ENCODE peak calls at places on chromosomes 2 and 18, in seven cellular contexts. One of them, this sample, is unnamed. For H3K36me3, the result is how much of the 10 kb centered on the place peaks cover.

GRCh38 chr2:218852911-218853667 is 6.5 kb upstream of the WNT6 start:
- DNase-seq in IMR-90: peak
- DNase-seq in thyroid gland: peak
- DNase-seq in HCT116: peak
- DNase-seq in adrenal gland: peak
- DNase-seq in heart left ventricle: peak
- DNase-seq in ovary: peak
- DNase-seq in this sample: peak

GRCh38 chr18:32468147-32468845 is 2.4 kb downstream of the GAREM1 start:
- DNase-seq in IMR-90: no peak
- DNase-seq in thyroid gland: no peak
- DNase-seq in HCT116: no peak
- DNase-seq in adrenal gland: no peak
- DNase-seq in heart left ventricle: no peak
- DNase-seq in ovary: no peak
- DNase-seq in this sample: no peak

GRCh38 chr2:169221745-169222369 is 140.5 kb downstream of the LRP2 start:
- DNase-seq in IMR-90: no peak
- DNase-seq in thyroid gland: no peak
- DNase-seq in HCT116: peak
- DNase-seq in adrenal gland: no peak
- DNase-seq in heart left ventricle: no peak
- DNase-seq in ovary: no peak
- DNase-seq in this sample: no peak

GRCh38 chr2:190615555-190616200 is 33.2 kb upstream of the NAB1 start:
- DNase-seq in IMR-90: no peak
- DNase-seq in thyroid gland: no peak
- DNase-seq in HCT116: no peak
- DNase-seq in adrenal gland: no peak
- DNase-seq in heart left ventricle: no peak
- DNase-seq in ovary: no peak
- DNase-seq in this sample: no peak

GRCh38 chr2:233603520-233603919 is 13.9 kb upstream of the UGT1A8 start:
- DNase-seq in IMR-90: no peak
- DNase-seq in thyroid gland: no peak
- DNase-seq in HCT116: no peak
- DNase-seq in adrenal gland: no peak
- DNase-seq in heart left ventricle: no peak
- DNase-seq in ovary: no peak
- DNase-seq in this sample: no peak

GRCh38 chr2:138112536-138112935 is 148.3 kb downstream of the HNMT start:
- DNase-seq in IMR-90: no peak
- DNase-seq in thyroid gland: no peak
- DNase-seq in HCT116: no peak
- DNase-seq in adrenal gland: no peak
- DNase-seq in heart left ventricle: no peak
- DNase-seq in ovary: no peak
- DNase-seq in this sample: no peak

GRCh38 chr2:218357194-218358177 is 829 bp downstream of the CATIP start:
- DNase-seq in IMR-90: no peak
- DNase-seq in thyroid gland: peak
- DNase-seq in HCT116: no peak
- DNase-seq in adrenal gland: no peak
- DNase-seq in heart left ventricle: no peak
- DNase-seq in ovary: no peak
- DNase-seq in this sample: no peak

GRCh38 chr2:40164736-40165502 is 287.0 kb downstream of the SLC8A1 start:
- DNase-seq in IMR-90: no peak
- DNase-seq in thyroid gland: peak
- DNase-seq in HCT116: no peak
- DNase-seq in adrenal gland: peak
- DNase-seq in heart left ventricle: no peak
- DNase-seq in ovary: no peak
- DNase-seq in this sample: no peak

GRCh38 chr2:126990200-126990599 is 91.5 kb downstream of the TEX51 start:
- DNase-seq in IMR-90: no peak
- DNase-seq in thyroid gland: no peak
- DNase-seq in HCT116: no peak
- DNase-seq in adrenal gland: no peak
- DNase-seq in heart left ventricle: no peak
- DNase-seq in ovary: no peak
- DNase-seq in this sample: no peak

GRCh38 chr2:234555616-234556249 is 58.9 kb upstream of the ARL4C start:
- DNase-seq in IMR-90: peak
- DNase-seq in thyroid gland: no peak
- DNase-seq in HCT116: no peak
- DNase-seq in adrenal gland: no peak
- DNase-seq in heart left ventricle: no peak
- DNase-seq in ovary: no peak
- DNase-seq in this sample: peak

GRCh38 chr2:241123816-241124536 is 21.9 kb upstream of the MTERF4 start:
- DNase-seq in IMR-90: no peak
- DNase-seq in thyroid gland: no peak
- DNase-seq in HCT116: no peak
- DNase-seq in adrenal gland: no peak
- DNase-seq in heart left ventricle: no peak
- DNase-seq in ovary: no peak
- DNase-seq in this sample: no peak

GRCh38 chr2:73718421-73718820 is 18.7 kb downstream of the TPRKB start:
- DNase-seq in IMR-90: no peak
- DNase-seq in thyroid gland: no peak
- DNase-seq in HCT116: no peak
- DNase-seq in adrenal gland: no peak
- DNase-seq in heart left ventricle: no peak
- DNase-seq in ovary: no peak
- DNase-seq in this sample: no peak

GRCh38 chr2:43049836-43050796 is 176.3 kb downstream of the ZFP36L2 start:
- DNase-seq in IMR-90: no peak
- DNase-seq in thyroid gland: no peak
- DNase-seq in HCT116: no peak
- DNase-seq in adrenal gland: no peak
- DNase-seq in heart left ventricle: peak
- DNase-seq in ovary: no peak
- DNase-seq in this sample: no peak

GRCh38 chr18:76450912-76451421 is 44.1 kb downstream of the ZNF516 start:
- DNase-seq in IMR-90: peak
- DNase-seq in thyroid gland: peak
- DNase-seq in HCT116: no peak
- DNase-seq in adrenal gland: peak
- DNase-seq in heart left ventricle: peak
- DNase-seq in ovary: no peak
- DNase-seq in this sample: no peak

GRCh38 chr2:30601375-30601774 is 154.3 kb downstream of the LCLAT1 start:
- DNase-seq in IMR-90: no peak
- DNase-seq in thyroid gland: no peak
- DNase-seq in HCT116: no peak
- DNase-seq in adrenal gland: no peak
- DNase-seq in heart left ventricle: no peak
- DNase-seq in ovary: no peak
- DNase-seq in this sample: no peak

GRCh38 chr18:11518788-11519685 is 90.4 kb upstream of the SLC35G4 start:
- DNase-seq in IMR-90: peak
- DNase-seq in thyroid gland: peak
- DNase-seq in HCT116: peak
- DNase-seq in adrenal gland: peak
- DNase-seq in heart left ventricle: peak
- DNase-seq in ovary: no peak
- DNase-seq in this sample: no peak

GRCh38 chr2:32168513-32168912 is 2.8 kb downstream of the SLC30A6 start:
- DNase-seq in IMR-90: no peak
- DNase-seq in thyroid gland: no peak
- DNase-seq in HCT116: no peak
- DNase-seq in adrenal gland: no peak
- DNase-seq in heart left ventricle: no peak
- DNase-seq in ovary: no peak
- DNase-seq in this sample: no peak

DNA sequence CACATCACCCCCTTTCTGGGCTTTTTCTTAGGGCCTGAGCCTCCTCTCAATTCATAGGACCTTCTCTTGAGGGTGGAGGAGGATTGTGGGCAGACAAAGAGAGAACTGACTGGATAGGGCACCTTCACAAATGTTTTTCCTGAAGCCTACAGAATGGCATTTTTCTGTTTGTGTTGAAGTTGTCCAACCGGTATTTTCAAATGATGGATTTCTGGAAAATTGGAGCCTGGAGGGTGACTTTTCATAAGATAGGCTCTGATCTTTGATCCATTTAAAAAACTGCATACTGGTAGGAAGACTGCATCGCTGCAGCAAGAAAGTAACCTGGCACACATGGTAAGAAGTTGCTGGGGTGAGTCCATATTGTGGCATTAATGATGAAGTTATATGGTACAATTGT is 96.9 kb upstream of the CXCR4 start:
- DNase-seq in IMR-90: no peak
- DNase-seq in thyroid gland: no peak
- DNase-seq in HCT116: no peak
- DNase-seq in adrenal gland: no peak
- DNase-seq in heart left ventricle: no peak
- DNase-seq in ovary: no peak
- DNase-seq in this sample: no peak
- H3K36me3 ChIP-seq in IMR-90: under half
- H3K36me3 ChIP-seq in thyroid gland: under half
- H3K36me3 ChIP-seq in HCT116: under half
- H3K36me3 ChIP-seq in adrenal gland: under half
- H3K36me3 ChIP-seq in heart left ventricle: under half
- H3K36me3 ChIP-seq in ovary: under half
- H3K36me3 ChIP-seq in this sample: under half

GRCh38 chr2:98487101-98487805 is 42.6 kb downstream of the INPP4A start:
- DNase-seq in IMR-90: no peak
- DNase-seq in thyroid gland: no peak
- DNase-seq in HCT116: no peak
- DNase-seq in adrenal gland: no peak
- DNase-seq in heart left ventricle: no peak
- DNase-seq in ovary: no peak
- DNase-seq in this sample: no peak
- TF ChIP-seq POLR2A in IMR-90: no peak
- TF ChIP-seq POLR2A in thyroid gland: no peak
- TF ChIP-seq POLR2A in HCT116: no peak
- TF ChIP-seq POLR2A in adrenal gland: no peak
- TF ChIP-seq POLR2A in heart left ventricle: no peak
- TF ChIP-seq POLR2A in ovary: no peak
- TF ChIP-seq POLR2A in this sample: no peak

GRCh38 chr2:230784840-230785239 is 72.2 kb downstream of the CAB39 start:
- DNase-seq in IMR-90: no peak
- DNase-seq in thyroid gland: peak
- DNase-seq in HCT116: no peak
- DNase-seq in adrenal gland: no peak
- DNase-seq in heart left ventricle: no peak
- DNase-seq in ovary: no peak
- DNase-seq in this sample: no peak

GRCh38 chr2:230790981-230791380 is 73.8 kb upstream of the ITM2C start:
- DNase-seq in IMR-90: no peak
- DNase-seq in thyroid gland: no peak
- DNase-seq in HCT116: no peak
- DNase-seq in adrenal gland: no peak
- DNase-seq in heart left ventricle: no peak
- DNase-seq in ovary: no peak
- DNase-seq in this sample: no peak

GRCh38 chr2:230785346-230785745 is 72.7 kb downstream of the CAB39 start:
- DNase-seq in IMR-90: no peak
- DNase-seq in thyroid gland: no peak
- DNase-seq in HCT116: no peak
- DNase-seq in adrenal gland: no peak
- DNase-seq in heart left ventricle: no peak
- DNase-seq in ovary: no peak
- DNase-seq in this sample: no peak

GRCh38 chr2:230787101-230787500 is 74.5 kb downstream of the CAB39 start:
- DNase-seq in IMR-90: no peak
- DNase-seq in thyroid gland: no peak
- DNase-seq in HCT116: no peak
- DNase-seq in adrenal gland: no peak
- DNase-seq in heart left ventricle: no peak
- DNase-seq in ovary: no peak
- DNase-seq in this sample: no peak

GRCh38 chr2:230788554-230789175 is 76.0 kb downstream of the CAB39 start:
- DNase-seq in IMR-90: no peak
- DNase-seq in thyroid gland: no peak
- DNase-seq in HCT116: no peak
- DNase-seq in adrenal gland: no peak
- DNase-seq in heart left ventricle: no peak
- DNase-seq in ovary: no peak
- DNase-seq in this sample: no peak
- H3K36me3 ChIP-seq in IMR-90: under half
- H3K36me3 ChIP-seq in thyroid gland: under half
- H3K36me3 ChIP-seq in HCT116: under half
- H3K36me3 ChIP-seq in adrenal gland: under half
- H3K36me3 ChIP-seq in heart left ventricle: under half
- H3K36me3 ChIP-seq in ovary: under half
- H3K36me3 ChIP-seq in this sample: under half

DNA sequence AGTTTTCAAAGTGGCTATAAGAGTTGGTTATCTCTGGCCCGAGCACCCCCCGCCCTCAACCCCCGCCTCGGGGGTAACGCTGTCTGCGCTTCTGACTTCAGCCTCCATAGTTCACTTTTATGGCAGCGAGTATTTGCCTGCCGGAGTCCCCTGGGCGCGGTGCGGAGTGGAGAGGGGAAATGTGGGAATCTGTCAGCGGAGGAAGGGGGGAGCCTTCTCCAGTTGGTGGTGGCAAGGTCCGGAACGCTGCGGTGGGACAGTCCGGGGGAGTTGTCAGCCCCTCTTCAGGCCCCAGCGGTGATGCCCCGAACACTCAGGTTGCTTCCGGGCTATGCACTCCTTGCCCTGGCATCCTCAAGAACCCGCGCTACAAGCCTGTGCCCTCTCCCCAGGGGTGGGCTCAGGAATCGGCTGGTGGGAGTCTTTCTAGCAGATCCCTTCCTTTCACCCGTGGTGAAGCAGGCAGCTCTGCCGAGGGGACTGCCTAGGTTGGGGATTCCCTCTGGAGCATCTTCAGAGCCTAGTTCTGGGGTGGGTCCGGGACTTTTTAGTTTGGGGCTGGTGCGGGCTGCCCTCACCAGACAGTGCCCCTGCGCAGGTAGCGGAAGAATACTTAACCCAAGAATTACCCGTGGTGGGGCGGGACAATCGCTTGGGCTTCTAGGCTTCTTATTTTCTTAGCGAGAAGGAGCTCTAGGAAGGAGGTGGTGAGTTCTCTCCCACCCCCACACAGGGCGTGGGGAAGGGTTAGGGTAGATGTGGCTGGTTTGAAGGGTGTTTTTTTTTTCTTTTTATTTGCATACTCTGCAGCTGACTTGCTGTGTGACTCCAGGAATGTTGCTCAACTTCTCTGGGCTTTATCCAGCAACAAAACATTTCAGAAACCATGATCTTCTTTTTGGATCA is 1.6 kb downstream of the ATOH8 start:
- DNase-seq in IMR-90: peak
- DNase-seq in thyroid gland: peak
- DNase-seq in HCT116: no peak
- DNase-seq in adrenal gland: no peak
- DNase-seq in heart left ventricle: no peak
- DNase-seq in ovary: peak
- DNase-seq in this sample: no peak
- TF ChIP-seq POLR2A in IMR-90: no peak
- TF ChIP-seq POLR2A in thyroid gland: peak
- TF ChIP-seq POLR2A in HCT116: no peak
- TF ChIP-seq POLR2A in adrenal gland: no peak
- TF ChIP-seq POLR2A in heart left ventricle: no peak
- TF ChIP-seq POLR2A in ovary: no peak
- TF ChIP-seq POLR2A in this sample: no peak

GRCh38 chr2:37244017-37244416 is 12.6 kb downstream of the NDUFAF7 start:
- DNase-seq in IMR-90: no peak
- DNase-seq in thyroid gland: no peak
- DNase-seq in HCT116: no peak
- DNase-seq in adrenal gland: no peak
- DNase-seq in heart left ventricle: no peak
- DNase-seq in ovary: no peak
- DNase-seq in this sample: no peak
- H3K36me3 ChIP-seq in IMR-90: under half
- H3K36me3 ChIP-seq in thyroid gland: under half
- H3K36me3 ChIP-seq in HCT116: half or more
- H3K36me3 ChIP-seq in adrenal gland: half or more
- H3K36me3 ChIP-seq in heart left ventricle: half or more
- H3K36me3 ChIP-seq in ovary: under half
- H3K36me3 ChIP-seq in this sample: under half

This sample was measured in Peyer's patch.